ENCODE peak calls at places on chromosomes 5 and 9, in seven cellular contexts. P, W, H, J, Q, X and B are unnamed samples.

GRCh38 chr9:135970128-135970815 is 9.1 kb upstream of the UBAC1 start:
- DNase-seq in P (no peak), W (peak), H (no peak), J (no peak), Q (no peak), X (no peak), B (no peak)

GRCh38 chr5:155069961-155070360 is 56.4 kb downstream of the KIF4B start:
- DNase-seq in P (no peak), W (no peak), H (no peak), J (no peak), Q (no peak), X (no peak), B (no peak)

GRCh38 chr9:1184146-1184545 is 134.0 kb downstream of the DMRT2 start:
- DNase-seq in P (no peak), W (no peak), H (no peak), J (no peak), Q (no peak), X (no peak), B (no peak)

GRCh38 chr9:137070906-137071275 is 534 bp upstream of the SAPCD2 start:
- DNase-seq in P (peak), W (no peak), H (no peak), J (no peak), Q (no peak), X (no peak), B (no peak)

GRCh38 chr5:97100486-97100885 is 41.9 kb downstream of the LIX1 start:
- DNase-seq in P (no peak), W (no peak), H (no peak), J (no peak), Q (no peak), X (peak), B (no peak)

GRCh38 chr5:157356576-157356975 is 90.7 kb downstream of the CYFIP2 start:
- DNase-seq in P (no peak), W (no peak), H (no peak), J (no peak), Q (no peak), X (no peak), B (no peak)

GRCh38 chr5:119274767-119275130 is 81.1 kb upstream of the TNFAIP8 start:
- DNase-seq in P (no peak), W (no peak), H (peak), J (no peak), Q (no peak), X (peak), B (no peak)

GRCh38 chr5:143014017-143014651 is 244.0 kb downstream of the ARHGAP26 start:
- DNase-seq in P (peak), W (no peak), H (peak), J (no peak), Q (no peak), X (no peak), B (no peak)

GRCh38 chr5:67880876-67881275 is 334.7 kb upstream of the PIK3R1 start:
- DNase-seq in P (no peak), W (no peak), H (no peak), J (no peak), Q (no peak), X (no peak), B (no peak)

GRCh38 chr9:127726871-127727270 is 8.2 kb downstream of the TOR2A start:
- DNase-seq in P (no peak), W (no peak), H (no peak), J (no peak), Q (no peak), X (no peak), B (no peak)

GRCh38 chr5:175894251-175894650 is 22.9 kb downstream of the CPLX2 start:
- DNase-seq in P (no peak), W (peak), H (no peak), J (no peak), Q (no peak), X (no peak), B (no peak)

GRCh38 chr5:75405296-75405695 is 68.3 kb downstream of the HMGCR start:
- DNase-seq in P (no peak), W (no peak), H (no peak), J (no peak), Q (no peak), X (no peak), B (no peak)

GRCh38 chr5:171858303-171858702 is 72.7 kb downstream of the SMIM23 start:
- DNase-seq in P (no peak), W (no peak), H (no peak), J (no peak), Q (no peak), X (peak), B (no peak)

GRCh38 chr9:14258840-14259239 is 55.1 kb downstream of the NFIB start:
- DNase-seq in P (no peak), W (no peak), H (no peak), J (no peak), Q (no peak), X (peak), B (no peak)

GRCh38 chr5:77869115-77869798 is 93.1 kb upstream of the TBCA start:
- DNase-seq in P (no peak), W (no peak), H (no peak), J (no peak), Q (no peak), X (no peak), B (no peak)

GRCh38 chr9:89719202-89719601 is 114.4 kb downstream of the GADD45G start:
- DNase-seq in P (no peak), W (no peak), H (no peak), J (no peak), Q (no peak), X (no peak), B (no peak)

GRCh38 chr5:150317048-150318003 is 14.6 kb upstream of the ARSI start:
- DNase-seq in P (no peak), W (no peak), H (no peak), J (no peak), Q (no peak), X (peak), B (peak)

GRCh38 chr9:94084314-94084713 is at the start of gene PTPDC1:
- DNase-seq in P (no peak), W (no peak), H (no peak), J (no peak), Q (no peak), X (peak), B (no peak)

GRCh38 chr5:66976108-66976507 is 220.5 kb downstream of the CD180 start:
- DNase-seq in P (no peak), W (no peak), H (no peak), J (no peak), Q (no peak), X (no peak), B (no peak)

GRCh38 chr9:72396247-72397091 is 31.5 kb upstream of the ZFAND5 start:
- DNase-seq in P (no peak), W (no peak), H (peak), J (no peak), Q (no peak), X (peak), B (no peak)

GRCh38 chr5:150541895-150542294 is 34.0 kb downstream of the NDST1 start:
- DNase-seq in P (no peak), W (no peak), H (no peak), J (no peak), Q (no peak), X (no peak), B (no peak)